ENCODE peak calls at places on chromosomes 1 and 21, in eight cellular contexts. One of them, this sample, is unnamed.
A peak's percentile ranks its signal among the peaks of the same experiment; 100 is the strongest.

GRCh38 chr1:53688703-53689102 is 50.3 kb downstream of the GLIS1 start:
- DNase-seq in K562: no peak
- DNase-seq in IMR-90: no peak
- DNase-seq in mammary epithelial cell: no peak
- DNase-seq in heart left ventricle: no peak
- DNase-seq in upper lobe of right lung: no peak
- DNase-seq in CD4-positive, alpha-beta T cell: no peak
- DNase-seq in cardiac muscle cell: no peak
- DNase-seq in this sample: no peak

GRCh38 chr1:212678456-212679410 is 20.9 kb downstream of the BATF3 start:
- DNase-seq in heart left ventricle: no peak
- DNase-seq in K562: no peak
- DNase-seq in cardiac muscle cell: no peak
- DNase-seq in mammary epithelial cell: no peak
- DNase-seq in upper lobe of right lung: no peak
- DNase-seq in CD4-positive, alpha-beta T cell: no peak
- DNase-seq in IMR-90: no peak
- DNase-seq in this sample: no peak

GRCh38 chr1:110872366-110872744 is 593 bp upstream of the CD53 start:
- DNase-seq in heart left ventricle: no peak
- DNase-seq in CD4-positive, alpha-beta T cell: no peak
- DNase-seq in upper lobe of right lung: no peak
- DNase-seq in cardiac muscle cell: no peak
- DNase-seq in mammary epithelial cell: no peak
- DNase-seq in IMR-90: no peak
- DNase-seq in K562: no peak
- DNase-seq in this sample: no peak

GRCh38 chr21:46151989-46152938 is 3.1 kb downstream of the FTCD start:
- DNase-seq in heart left ventricle: peak; percentile 13
- DNase-seq in upper lobe of right lung: peak; percentile 52
- DNase-seq in cardiac muscle cell: no peak
- DNase-seq in mammary epithelial cell: no peak
- DNase-seq in IMR-90: no peak
- DNase-seq in K562: no peak
- DNase-seq in CD4-positive, alpha-beta T cell: no peak
- DNase-seq in this sample: no peak

GRCh38 chr1:219790834-219791615 is 137.3 kb downstream of the SLC30A10 start:
- DNase-seq in K562: no peak
- DNase-seq in mammary epithelial cell: no peak
- DNase-seq in cardiac muscle cell: peak; percentile 36
- DNase-seq in upper lobe of right lung: no peak
- DNase-seq in heart left ventricle: no peak
- DNase-seq in CD4-positive, alpha-beta T cell: no peak
- DNase-seq in IMR-90: peak; percentile 63
- DNase-seq in this sample: no peak

GRCh38 chr21:23021481-23021880 is 2023.3 kb downstream of the NCAM2 start:
- DNase-seq in upper lobe of right lung: no peak
- DNase-seq in cardiac muscle cell: no peak
- DNase-seq in heart left ventricle: no peak
- DNase-seq in mammary epithelial cell: no peak
- DNase-seq in IMR-90: no peak
- DNase-seq in CD4-positive, alpha-beta T cell: no peak
- DNase-seq in K562: no peak
- DNase-seq in this sample: no peak

GRCh38 chr1:95002657-95003432 is 69.9 kb downstream of the ALG14 start:
- DNase-seq in IMR-90: peak; percentile 39
- DNase-seq in K562: peak; percentile 10
- DNase-seq in CD4-positive, alpha-beta T cell: no peak
- DNase-seq in mammary epithelial cell: no peak
- DNase-seq in cardiac muscle cell: no peak
- DNase-seq in heart left ventricle: peak; percentile 38
- DNase-seq in upper lobe of right lung: no peak
- DNase-seq in this sample: peak; percentile 30

GRCh38 chr1:166947398-166948043 is 27.8 kb downstream of the ILDR2 start:
- DNase-seq in upper lobe of right lung: peak; percentile 65
- DNase-seq in heart left ventricle: peak; percentile 45
- DNase-seq in mammary epithelial cell: peak; percentile 33
- DNase-seq in K562: peak; percentile 12
- DNase-seq in IMR-90: peak; percentile 28
- DNase-seq in CD4-positive, alpha-beta T cell: no peak
- DNase-seq in cardiac muscle cell: peak; percentile 77
- DNase-seq in this sample: peak; percentile 35

GRCh38 chr1:216945506-216946080 is 222.4 kb upstream of the ESRRG start:
- DNase-seq in mammary epithelial cell: no peak
- DNase-seq in upper lobe of right lung: no peak
- DNase-seq in cardiac muscle cell: no peak
- DNase-seq in heart left ventricle: no peak
- DNase-seq in K562: no peak
- DNase-seq in IMR-90: no peak
- DNase-seq in CD4-positive, alpha-beta T cell: no peak
- DNase-seq in this sample: no peak

GRCh38 chr1:196651637-196652215 is at the start of gene CFH:
- DNase-seq in cardiac muscle cell: no peak
- DNase-seq in CD4-positive, alpha-beta T cell: no peak
- DNase-seq in IMR-90: peak; percentile 91
- DNase-seq in mammary epithelial cell: peak; percentile 36
- DNase-seq in heart left ventricle: no peak
- DNase-seq in K562: peak; percentile 70
- DNase-seq in upper lobe of right lung: no peak
- DNase-seq in this sample: no peak

GRCh38 chr1:243251544-243251943 is 3.5 kb downstream of the CEP170 start:
- DNase-seq in mammary epithelial cell: no peak
- DNase-seq in CD4-positive, alpha-beta T cell: no peak
- DNase-seq in upper lobe of right lung: no peak
- DNase-seq in heart left ventricle: no peak
- DNase-seq in K562: no peak
- DNase-seq in cardiac muscle cell: no peak
- DNase-seq in IMR-90: no peak
- DNase-seq in this sample: no peak

GRCh38 chr1:101738475-101738874 is 258.3 kb downstream of the OLFM3 start:
- DNase-seq in IMR-90: peak; percentile 44
- DNase-seq in cardiac muscle cell: no peak
- DNase-seq in heart left ventricle: no peak
- DNase-seq in CD4-positive, alpha-beta T cell: no peak
- DNase-seq in K562: no peak
- DNase-seq in mammary epithelial cell: peak; percentile 62
- DNase-seq in upper lobe of right lung: no peak
- DNase-seq in this sample: no peak

GRCh38 chr1:83931658-83932253 is 67.2 kb downstream of the TTLL7 start:
- DNase-seq in K562: peak; percentile 71
- DNase-seq in heart left ventricle: no peak
- DNase-seq in cardiac muscle cell: peak; percentile 77
- DNase-seq in mammary epithelial cell: peak; percentile 16
- DNase-seq in upper lobe of right lung: no peak
- DNase-seq in CD4-positive, alpha-beta T cell: peak; percentile 1
- DNase-seq in IMR-90: peak; percentile 60
- DNase-seq in this sample: peak; percentile 13

GRCh38 chr1:170623171-170623570 is 40.8 kb upstream of the PRRX1 start:
- DNase-seq in K562: no peak
- DNase-seq in upper lobe of right lung: no peak
- DNase-seq in IMR-90: peak; percentile 95
- DNase-seq in mammary epithelial cell: peak; percentile 92
- DNase-seq in heart left ventricle: no peak
- DNase-seq in cardiac muscle cell: no peak
- DNase-seq in CD4-positive, alpha-beta T cell: no peak
- DNase-seq in this sample: no peak

GRCh38 chr1:82160036-82160435 is 359.3 kb downstream of the ADGRL2 start:
- DNase-seq in K562: no peak
- DNase-seq in upper lobe of right lung: no peak
- DNase-seq in CD4-positive, alpha-beta T cell: no peak
- DNase-seq in mammary epithelial cell: peak; percentile 41
- DNase-seq in heart left ventricle: no peak
- DNase-seq in cardiac muscle cell: no peak
- DNase-seq in IMR-90: peak; percentile 67
- DNase-seq in this sample: no peak

GRCh38 chr1:235834620-235835019 is 32.1 kb downstream of the LYST start:
- DNase-seq in IMR-90: no peak
- DNase-seq in CD4-positive, alpha-beta T cell: no peak
- DNase-seq in heart left ventricle: no peak
- DNase-seq in cardiac muscle cell: no peak
- DNase-seq in mammary epithelial cell: no peak
- DNase-seq in K562: no peak
- DNase-seq in upper lobe of right lung: no peak
- DNase-seq in this sample: no peak

GRCh38 chr1:201596101-201596868 is 57.4 kb downstream of the NAV1 start:
- DNase-seq in CD4-positive, alpha-beta T cell: no peak
- DNase-seq in heart left ventricle: no peak
- DNase-seq in K562: no peak
- DNase-seq in upper lobe of right lung: peak; percentile 5
- DNase-seq in cardiac muscle cell: no peak
- DNase-seq in mammary epithelial cell: no peak
- DNase-seq in IMR-90: no peak
- DNase-seq in this sample: no peak
- TF ChIP-seq CTCF in CD4-positive, alpha-beta T cell: no peak
- TF ChIP-seq CTCF in heart left ventricle: no peak
- TF ChIP-seq CTCF in K562: no peak
- TF ChIP-seq CTCF in upper lobe of right lung: no peak
- TF ChIP-seq CTCF in cardiac muscle cell: no peak
- TF ChIP-seq CTCF in mammary epithelial cell: no peak
- TF ChIP-seq CTCF in IMR-90: no peak
- TF ChIP-seq CTCF in this sample: no peak

GRCh38 chr1:175071544-175071943 is 3.9 kb downstream of the TNN start:
- DNase-seq in upper lobe of right lung: no peak
- DNase-seq in cardiac muscle cell: no peak
- DNase-seq in heart left ventricle: no peak
- DNase-seq in IMR-90: no peak
- DNase-seq in mammary epithelial cell: no peak
- DNase-seq in K562: no peak
- DNase-seq in CD4-positive, alpha-beta T cell: no peak
- DNase-seq in this sample: no peak

GRCh38 chr1:175073054-175073453 is 5.4 kb downstream of the TNN start:
- DNase-seq in heart left ventricle: no peak
- DNase-seq in cardiac muscle cell: no peak
- DNase-seq in upper lobe of right lung: no peak
- DNase-seq in IMR-90: no peak
- DNase-seq in K562: no peak
- DNase-seq in CD4-positive, alpha-beta T cell: no peak
- DNase-seq in mammary epithelial cell: no peak
- DNase-seq in this sample: no peak

GRCh38 chr1:175073633-175074032 is 6.0 kb downstream of the TNN start:
- DNase-seq in CD4-positive, alpha-beta T cell: no peak
- DNase-seq in cardiac muscle cell: no peak
- DNase-seq in K562: no peak
- DNase-seq in heart left ventricle: no peak
- DNase-seq in upper lobe of right lung: no peak
- DNase-seq in IMR-90: no peak
- DNase-seq in mammary epithelial cell: no peak
- DNase-seq in this sample: no peak

GRCh38 chr1:175070818-175071217 is 3.2 kb downstream of the TNN start:
- DNase-seq in upper lobe of right lung: no peak
- DNase-seq in heart left ventricle: no peak
- DNase-seq in mammary epithelial cell: no peak
- DNase-seq in K562: no peak
- DNase-seq in IMR-90: no peak
- DNase-seq in CD4-positive, alpha-beta T cell: no peak
- DNase-seq in cardiac muscle cell: no peak
- DNase-seq in this sample: no peak

GRCh38 chr1:175072131-175072941 is 4.7 kb downstream of the TNN start:
- DNase-seq in upper lobe of right lung: no peak
- DNase-seq in IMR-90: peak; percentile 74
- DNase-seq in mammary epithelial cell: peak; percentile 35
- DNase-seq in K562: no peak
- DNase-seq in heart left ventricle: peak; percentile 44
- DNase-seq in CD4-positive, alpha-beta T cell: no peak
- DNase-seq in cardiac muscle cell: peak; percentile 9
- DNase-seq in this sample: no peak
- H3K27me3 ChIP-seq in upper lobe of right lung: no peaks in the 10 kb centered on the region
- H3K27me3 ChIP-seq in IMR-90: peaks cover 2% of the 10 kb centered on the region
- H3K27me3 ChIP-seq in mammary epithelial cell: no peaks in the 10 kb centered on the region
- H3K27me3 ChIP-seq in K562: peaks cover 53% of the 10 kb centered on the region
- H3K27me3 ChIP-seq in heart left ventricle: peaks cover 4% of the 10 kb centered on the region
- H3K27me3 ChIP-seq in CD4-positive, alpha-beta T cell: peaks cover 4% of the 10 kb centered on the region
- H3K27me3 ChIP-seq in cardiac muscle cell: no peaks in the 10 kb centered on the region
- H3K27me3 ChIP-seq in this sample: no peaks in the 10 kb centered on the region

GRCh38 chr1:239947789-239948188 is 143.9 kb upstream of the FMN2 start:
- DNase-seq in cardiac muscle cell: no peak
- DNase-seq in CD4-positive, alpha-beta T cell: no peak
- DNase-seq in heart left ventricle: no peak
- DNase-seq in K562: no peak
- DNase-seq in upper lobe of right lung: no peak
- DNase-seq in mammary epithelial cell: no peak
- DNase-seq in IMR-90: peak; percentile 16
- DNase-seq in this sample: no peak

GRCh38 chr1:239952348-239953307 is 139.1 kb upstream of the FMN2 start:
- DNase-seq in heart left ventricle: no peak
- DNase-seq in mammary epithelial cell: no peak
- DNase-seq in CD4-positive, alpha-beta T cell: no peak
- DNase-seq in IMR-90: no peak
- DNase-seq in K562: peak; percentile 22
- DNase-seq in cardiac muscle cell: peak; percentile 14
- DNase-seq in upper lobe of right lung: no peak
- DNase-seq in this sample: peak; percentile 52

GRCh38 chr1:239954836-239955235 is 136.8 kb upstream of the FMN2 start:
- DNase-seq in IMR-90: no peak
- DNase-seq in K562: no peak
- DNase-seq in upper lobe of right lung: no peak
- DNase-seq in mammary epithelial cell: no peak
- DNase-seq in cardiac muscle cell: no peak
- DNase-seq in heart left ventricle: no peak
- DNase-seq in CD4-positive, alpha-beta T cell: no peak
- DNase-seq in this sample: peak; percentile 13

GRCh38 chr1:239955431-239955830 is 136.3 kb upstream of the FMN2 start:
- DNase-seq in cardiac muscle cell: no peak
- DNase-seq in heart left ventricle: no peak
- DNase-seq in mammary epithelial cell: no peak
- DNase-seq in IMR-90: no peak
- DNase-seq in K562: no peak
- DNase-seq in CD4-positive, alpha-beta T cell: no peak
- DNase-seq in upper lobe of right lung: no peak
- DNase-seq in this sample: no peak

DNA sequence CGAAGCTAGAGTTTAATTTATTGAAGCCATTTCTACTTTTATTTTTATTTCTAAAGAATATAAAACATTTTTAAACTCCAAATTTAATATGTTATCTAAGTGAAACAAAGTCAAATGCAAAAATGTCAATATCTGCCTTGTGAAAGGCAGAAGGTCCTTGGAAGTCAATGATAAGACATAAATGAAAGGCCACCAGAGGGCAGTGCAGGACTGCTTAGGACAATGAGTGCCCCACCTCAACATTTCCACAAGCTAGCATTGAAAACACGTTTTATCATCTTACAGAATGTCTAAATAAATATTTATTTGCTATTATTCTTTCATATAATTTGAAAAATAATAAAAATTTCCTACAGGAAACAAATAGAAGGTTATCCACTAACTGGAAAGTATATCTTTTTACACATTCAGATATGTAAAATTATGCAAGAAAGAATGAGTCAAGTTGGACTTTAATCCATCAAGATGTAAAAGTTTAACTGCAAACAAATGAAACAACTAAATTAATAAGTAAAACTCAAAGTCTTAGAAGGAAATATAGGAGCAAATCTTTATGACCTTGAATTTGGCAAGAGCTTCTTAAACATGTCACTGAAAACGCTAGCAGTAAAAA is 140.1 kb upstream of the FMN2 start:
- DNase-seq in IMR-90: peak; percentile 73
- DNase-seq in CD4-positive, alpha-beta T cell: peak; percentile 17
- DNase-seq in mammary epithelial cell: peak; percentile 19
- DNase-seq in cardiac muscle cell: peak; percentile 91
- DNase-seq in K562: peak; percentile 77
- DNase-seq in upper lobe of right lung: no peak
- DNase-seq in heart left ventricle: peak; percentile 39
- DNase-seq in this sample: peak; percentile 88
- TF ChIP-seq CTCF in IMR-90: peak; percentile 76
- TF ChIP-seq CTCF in CD4-positive, alpha-beta T cell: peak; percentile 72
- TF ChIP-seq CTCF in mammary epithelial cell: peak; percentile 66
- TF ChIP-seq CTCF in cardiac muscle cell: peak; percentile 60
- TF ChIP-seq CTCF in K562: peak; percentile 77
- TF ChIP-seq CTCF in upper lobe of right lung: peak; percentile 86
- TF ChIP-seq CTCF in heart left ventricle: peak; percentile 82
- TF ChIP-seq CTCF in this sample: peak; percentile 86

GRCh38 chr1:58249729-58250586 is 296.6 kb downstream of the OMA1 start:
- DNase-seq in IMR-90: peak; percentile 11
- DNase-seq in upper lobe of right lung: no peak
- DNase-seq in heart left ventricle: peak; percentile 28
- DNase-seq in K562: peak; percentile 12
- DNase-seq in cardiac muscle cell: peak; percentile 68
- DNase-seq in mammary epithelial cell: peak; percentile 46
- DNase-seq in CD4-positive, alpha-beta T cell: no peak
- DNase-seq in this sample: peak; percentile 35
- H3K27me3 ChIP-seq in IMR-90: peaks cover 27% of the 10 kb centered on the region
- H3K27me3 ChIP-seq in upper lobe of right lung: peaks cover 44% of the 10 kb centered on the region
- H3K27me3 ChIP-seq in heart left ventricle: peaks cover 41% of the 10 kb centered on the region
- H3K27me3 ChIP-seq in K562: peaks cover 23% of the 10 kb centered on the region
- H3K27me3 ChIP-seq in cardiac muscle cell: peaks cover 67% of the 10 kb centered on the region
- H3K27me3 ChIP-seq in mammary epithelial cell: peaks cover 25% of the 10 kb centered on the region
- H3K27me3 ChIP-seq in CD4-positive, alpha-beta T cell: peaks cover 29% of the 10 kb centered on the region
- H3K27me3 ChIP-seq in this sample: peaks cover 22% of the 10 kb centered on the region